ENCODE peak calls at places on chromosomes 1 and 21, in five cellular contexts. A is RWPE2, W is endothelial cell of umbilical vein, E is pancreas, T is AG04450. L is an unnamed sample.

GRCh38 chr21:26491663-26492062 is 81.4 kb downstream of the CYYR1 start:
- DNase-seq in W (no peak), E (no peak), A (no peak), T (no peak), L (no peak)

GRCh38 chr1:32351859-32352745 is 10.2 kb downstream of the FAM229A start:
- DNase-seq in T (no peak), W (peak; percentile 62), E (no peak), A (no peak), L (no peak)

GRCh38 chr1:33464552-33464951 is 7.9 kb upstream of the ZSCAN20 start:
- DNase-seq in A (no peak), W (no peak), T (no peak), E (no peak), L (no peak)

GRCh38 chr1:8816831-8817412 is 518 bp downstream of the RERE start:
- DNase-seq in T (no peak), E (peak; percentile 46), A (no peak), W (peak; percentile 45), L (no peak)

GRCh38 chr21:45521241-45521640 is 21.0 kb downstream of the SLC19A1 start:
- DNase-seq in W (no peak), E (no peak), A (no peak), T (no peak), L (no peak)

GRCh38 chr1:215263636-215264035 is 181.1 kb downstream of the KCNK2 start:
- DNase-seq in E (no peak), A (no peak), T (no peak), W (no peak), L (no peak)

GRCh38 chr1:25538165-25538860 is 5.1 kb upstream of the LDLRAP1 start:
- DNase-seq in A (no peak), E (no peak), W (no peak), T (no peak), L (no peak)

GRCh38 chr1:87398644-87399043 is 70.0 kb downstream of the LMO4 start:
- DNase-seq in E (no peak), W (no peak), T (no peak), A (no peak), L (no peak)

GRCh38 chr1:72845981-72846380 is 563.6 kb upstream of the NEGR1 start:
- DNase-seq in E (no peak), A (no peak), W (peak; percentile 58), T (no peak), L (no peak)

GRCh38 chr1:199859525-199859924 is 168.0 kb upstream of the NR5A2 start:
- DNase-seq in T (peak; percentile 44), W (peak; percentile 97), A (no peak), E (no peak), L (no peak)

GRCh38 chr1:234929369-234929768 is 199.3 kb downstream of the TOMM20 start:
- DNase-seq in E (no peak), A (no peak), T (no peak), W (no peak), L (no peak)

GRCh38 chr1:19074361-19074901 is 118.0 kb upstream of the IFFO2 start:
- DNase-seq in E (no peak), A (no peak), W (no peak), T (no peak), L (no peak)

GRCh38 chr1:113860891-113861290 is 10.6 kb downstream of the PTPN22 start:
- DNase-seq in E (no peak), T (peak; percentile 23), A (no peak), W (peak; percentile 86), L (no peak)
- TF ChIP-seq CTCF in E (no peak), T (no peak), A (no peak), W (no peak), L (no peak)

GRCh38 chr1:230792691-230793462 is 45.7 kb downstream of the CAPN9 start:
- DNase-seq in A (no peak), W (no peak), E (no peak), T (no peak), L (no peak)
- TF ChIP-seq CTCF in A (no peak), W (no peak), E (no peak), T (peak; percentile 33), L (no peak)

GRCh38 chr1:61052393-61053280 is 29.7 kb upstream of the NFIA start:
- DNase-seq in A (no peak), W (no peak), T (no peak), E (no peak), L (no peak)
- TF ChIP-seq CTCF in A (no peak), W (no peak), T (no peak), E (no peak), L (no peak)

GRCh38 chr1:163697137-163697536 is 375.4 kb downstream of the NUF2 start:
- DNase-seq in W (no peak), E (no peak), T (no peak), A (no peak), L (no peak)

GRCh38 chr1:163703794-163704193 is 382.0 kb downstream of the NUF2 start:
- DNase-seq in W (no peak), E (no peak), T (no peak), A (no peak), L (no peak)

GRCh38 chr1:163706915-163707314 is 385.2 kb downstream of the NUF2 start:
- DNase-seq in E (no peak), T (no peak), W (peak; percentile 81), A (no peak), L (no peak)

GRCh38 chr1:163701783-163702182 is 380.0 kb downstream of the NUF2 start:
- DNase-seq in W (no peak), E (no peak), T (no peak), A (no peak), L (no peak)
- TF ChIP-seq CTCF in W (no peak), E (no peak), T (no peak), A (no peak), L (no peak)